ENCODE peak calls at places on chromosomes 2 and 18, in nine cellular contexts. N, U, M, I, J, Q, Y, G and A are unnamed samples.

GRCh38 chr2:23399674-23400261 is 14.8 kb downstream of the KLHL29 start:
- DNase-seq in N (no peak), U (no peak), M (no peak), I (no peak), J (no peak), Q (no peak), Y (no peak), G (peak), A (no peak)

GRCh38 chr18:8499810-8500663 is 109.2 kb upstream of the RAB12 start:
- DNase-seq in N (no peak), U (no peak), M (peak), I (no peak), J (no peak), Q (no peak), Y (no peak), G (no peak), A (no peak)

GRCh38 chr2:173059292-173059691 is 16.4 kb upstream of the MAP3K20 start:
- DNase-seq in N (no peak), U (no peak), M (no peak), I (no peak), J (no peak), Q (no peak), Y (no peak), G (peak), A (no peak)

GRCh38 chr18:39773656-39774055 is 2181.4 kb upstream of the PIK3C3 start:
- DNase-seq in N (no peak), U (no peak), M (no peak), I (no peak), J (no peak), Q (no peak), Y (no peak), G (no peak), A (no peak)

GRCh38 chr2:139160838-139161237 is 380.6 kb upstream of the NXPH2 start:
- DNase-seq in N (no peak), U (no peak), M (peak), I (no peak), J (no peak), Q (no peak), Y (no peak), G (no peak), A (no peak)

GRCh38 chr2:27158468-27158867 is 9.7 kb downstream of the TCF23 start:
- DNase-seq in N (no peak), U (no peak), M (no peak), I (no peak), J (no peak), Q (no peak), Y (no peak), G (no peak), A (no peak)

GRCh38 chr2:8479298-8479697 is 202.6 kb upstream of the ID2 start:
- DNase-seq in N (no peak), U (no peak), M (no peak), I (no peak), J (no peak), Q (no peak), Y (no peak), G (no peak), A (no peak)

GRCh38 chr18:54807303-54807702 is 21.0 kb upstream of the RAB27B start:
- DNase-seq in N (no peak), U (no peak), M (no peak), I (no peak), J (no peak), Q (no peak), Y (no peak), G (no peak), A (no peak)

GRCh38 chr18:66707473-66707872 is 103.6 kb upstream of the CDH19 start:
- DNase-seq in N (no peak), U (no peak), M (no peak), I (no peak), J (no peak), Q (no peak), Y (no peak), G (no peak), A (no peak)